ENCODE peak calls at places on chromosomes 2 and 18, in four cellular contexts. E is H1, S is HepG2, L is GM12878. T is an unnamed sample.

GRCh38 chr2:109055435-109055834 is 66.4 kb upstream of the EDAR start:
- DNase-seq in E (no peak), S (no peak), L (no peak), T (no peak)

GRCh38 chr2:230956827-230957755 is 32.0 kb upstream of the GPR55 start:
- DNase-seq in E (peak), S (no peak), L (peak), T (peak)

GRCh38 chr2:72956936-72957335 is 39.6 kb downstream of the EMX1 start:
- DNase-seq in E (no peak), S (no peak), L (no peak), T (no peak)

GRCh38 chr2:133324150-133324561 is 244.1 kb downstream of the NCKAP5 start:
- DNase-seq in E (no peak), S (no peak), L (no peak), T (no peak)

GRCh38 chr18:63844254-63844653 is 43.3 kb upstream of the SERPINB2 start:
- DNase-seq in E (no peak), S (no peak), L (no peak), T (no peak)

GRCh38 chr18:73136134-73136533 is 268.3 kb upstream of the NETO1 start:
- DNase-seq in E (no peak), S (peak), L (no peak), T (no peak)

GRCh38 chr18:2961828-2962227 is 51.1 kb downstream of the LPIN2 start:
- DNase-seq in E (no peak), S (no peak), L (no peak), T (no peak)

GRCh38 chr2:61889212-61889956 is 928 bp upstream of the CCT4 start:
- DNase-seq in E (no peak), S (no peak), L (no peak), T (peak)

GRCh38 chr2:239148495-239149200 is 252.2 kb downstream of the HDAC4 start:
- DNase-seq in E (no peak), S (no peak), L (no peak), T (no peak)

GRCh38 chr2:113965228-113965627 is 75.3 kb downstream of the ACTR3 start:
- DNase-seq in E (no peak), S (no peak), L (no peak), T (no peak)

GRCh38 chr2:113964436-113964835 is 74.5 kb downstream of the ACTR3 start:
- DNase-seq in E (no peak), S (no peak), L (no peak), T (no peak)

GRCh38 chr2:113966171-113966570 is 76.3 kb downstream of the ACTR3 start:
- DNase-seq in E (no peak), S (no peak), L (no peak), T (no peak)

GRCh38 chr2:113966832-113967231 is 76.9 kb downstream of the ACTR3 start:
- DNase-seq in E (no peak), S (peak), L (no peak), T (no peak)

DNA sequence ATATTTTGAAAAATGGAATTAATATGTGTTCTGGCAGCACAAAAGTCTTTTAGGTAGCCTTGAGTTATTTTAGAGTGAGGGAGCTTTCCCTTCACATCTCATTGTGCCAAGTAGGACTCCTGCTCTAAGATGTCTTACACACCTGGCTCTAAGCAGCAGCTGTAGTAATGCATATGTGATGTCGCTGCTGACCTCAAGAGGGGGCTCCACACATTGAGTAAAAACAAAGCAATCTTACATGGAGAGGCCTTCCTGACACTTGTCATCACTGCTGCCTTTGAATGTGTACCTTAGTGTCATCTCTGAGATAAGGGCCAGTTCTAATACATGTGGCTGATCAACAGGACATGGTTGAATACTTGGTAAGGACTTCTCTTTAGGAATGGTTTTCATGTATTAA is 75.8 kb downstream of the ACTR3 start:
- DNase-seq in E (peak), S (peak), L (no peak), T (peak)
- TF ChIP-seq RFX5 in E (no peak), S (no peak), L (no peak), T (no peak)

GRCh38 chr2:194750926-194751325 is 906.1 kb upstream of the SLC39A10 start:
- DNase-seq in E (no peak), S (no peak), L (no peak), T (no peak)
- TF ChIP-seq CBX5 in E (no peak), S (no peak), L (no peak), T (no peak)

GRCh38 chr2:2466534-2466933 is 135.5 kb upstream of the MYT1L start:
- DNase-seq in E (no peak), S (no peak), L (no peak), T (no peak)

DNA sequence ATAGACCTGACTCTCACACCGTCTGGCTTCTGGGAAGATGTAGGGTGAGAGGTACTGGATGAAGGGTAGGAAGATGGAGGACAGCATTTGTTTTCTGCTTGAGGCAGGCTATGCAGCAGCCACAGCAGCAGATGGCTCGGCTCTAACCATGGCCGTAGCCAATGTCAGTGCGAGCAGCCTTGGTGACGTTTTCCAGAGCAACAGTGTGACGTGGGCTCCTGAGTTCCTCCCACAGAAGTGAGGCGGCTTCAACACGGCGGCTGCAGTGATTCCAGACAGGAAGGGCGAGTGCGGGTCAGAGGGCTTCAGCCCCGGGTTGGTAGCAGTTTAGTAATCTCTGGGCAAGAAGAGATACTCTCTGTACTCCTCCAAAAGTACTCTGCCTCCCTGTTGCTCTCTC is 133.0 kb upstream of the MYT1L start:
- DNase-seq in E (no peak), S (no peak), L (no peak), T (no peak)
- TF ChIP-seq RFX5 in E (no peak), S (no peak), L (no peak), T (no peak)

DNA sequence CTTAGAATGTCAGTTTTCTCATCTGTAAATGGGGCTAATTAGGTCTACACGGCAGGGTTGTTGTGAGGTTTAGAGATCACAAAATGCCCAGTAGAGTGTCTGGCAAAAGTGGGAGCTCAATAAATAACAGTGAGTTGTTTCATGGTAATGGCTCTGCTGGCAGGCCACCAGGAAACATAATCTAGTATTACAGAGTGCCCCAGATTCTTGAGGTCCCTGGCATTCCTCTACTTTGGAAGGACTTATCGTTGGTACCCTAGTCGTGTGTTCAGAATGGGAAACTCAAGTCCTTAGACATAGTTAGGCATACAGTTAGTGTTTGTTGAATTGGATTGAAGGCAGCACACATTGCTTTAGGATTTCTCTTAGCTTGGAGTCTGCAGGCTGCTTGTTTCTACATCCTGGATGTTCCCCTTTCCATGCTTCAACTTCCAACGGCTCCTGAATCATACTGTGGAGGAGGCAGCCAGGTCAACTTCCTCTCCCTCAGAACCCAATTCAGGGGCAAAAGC is 161.5 kb upstream of the FOSL2 start:
- DNase-seq in E (no peak), S (no peak), L (no peak), T (no peak)
- TF ChIP-seq CBX5 in E (no peak), S (no peak), L (no peak), T (no peak)

DNA sequence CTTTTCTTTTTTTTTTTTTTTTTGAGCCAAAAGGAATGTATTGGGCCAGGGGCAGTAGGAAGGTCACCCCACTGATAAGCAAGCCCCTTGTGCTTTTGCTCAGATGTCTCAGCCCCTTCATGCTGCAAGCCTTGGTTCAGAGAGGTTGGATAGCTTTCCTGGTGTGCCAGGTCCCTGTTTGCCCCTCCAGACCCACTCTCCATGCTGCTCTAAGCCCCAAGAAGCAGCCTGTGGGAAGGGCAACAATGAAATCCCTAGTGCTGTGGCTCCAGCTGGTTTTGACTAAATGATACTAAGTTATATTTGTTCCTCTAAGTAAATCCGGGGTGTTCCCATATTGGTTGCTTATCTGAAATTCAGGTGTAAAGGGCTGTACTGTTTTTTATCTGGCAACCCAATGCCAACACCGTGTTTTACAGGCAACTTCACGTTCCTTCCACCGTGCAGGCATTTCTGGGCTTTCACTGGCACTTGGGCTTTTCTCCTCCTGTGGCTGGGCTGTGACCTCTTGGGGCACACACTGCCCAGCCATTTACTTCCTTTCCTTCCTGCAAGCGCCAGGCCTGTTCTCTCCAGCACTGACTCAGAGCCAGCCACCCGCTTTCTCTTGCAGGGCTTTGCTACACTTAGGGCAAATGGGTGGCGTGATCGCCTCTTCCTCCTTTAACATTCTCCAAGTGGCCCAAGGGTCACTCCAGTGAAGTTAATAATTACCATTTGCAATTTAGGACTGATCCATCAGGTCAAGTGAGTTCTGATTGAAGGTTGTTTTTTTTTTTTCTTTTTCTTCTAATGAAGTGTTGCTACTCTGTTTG is 21.6 kb downstream of the MERTK start:
- DNase-seq in E (no peak), S (peak), L (no peak), T (no peak)
- TF ChIP-seq RFX5 in E (no peak), S (no peak), L (no peak), T (no peak)